ENCODE peak calls at places on chromosomes 4 and X, in four cellular contexts. A is WTC11; Q is activated CD4-positive, alpha-beta T cell treated with anti-CD3 and anti-CD28 coated beads for 1 hour; T is activated CD8-positive, alpha-beta T cell treated with anti-CD3 and anti-CD28 coated beads for 36 hours. N is an unnamed sample.

GRCh38 chr4:26410385-26411293 is 79.6 kb downstream of the CCKAR start:
- DNase-seq in A (no peak), T (peak), Q (no peak), N (peak)

GRCh38 chr4:74516321-74516720 is 71.4 kb downstream of the AREG start:
- DNase-seq in Q (no peak), T (no peak), A (no peak), N (no peak)

GRCh38 chrX:105870465-105870864 is 48.1 kb downstream of the NRK start:
- DNase-seq in T (no peak), A (no peak), Q (no peak), N (no peak)

GRCh38 chr4:89562715-89563114 is 255.1 kb upstream of the GPRIN3 start:
- DNase-seq in T (no peak), A (no peak), Q (no peak), N (no peak)

GRCh38 chrX:152588206-152588605 is 49.5 kb upstream of the GABRQ start:
- DNase-seq in A (no peak), Q (no peak), T (no peak), N (no peak)

GRCh38 chr4:140005699-140006098 is 148.3 kb downstream of the MAML3 start:
- DNase-seq in T (no peak), A (no peak), Q (no peak), N (no peak)

GRCh38 chr4:2796261-2797187 is 3.6 kb downstream of the SH3BP2 start:
- DNase-seq in Q (no peak), A (no peak), T (no peak), N (peak)

GRCh38 chr4:101039367-101039766 is 308.0 kb downstream of the PPP3CA start:
- DNase-seq in Q (no peak), A (no peak), T (peak), N (no peak)

GRCh38 chrX:154748712-154749339 is 2.1 kb downstream of the GAB3 start:
- DNase-seq in A (peak), Q (peak), T (peak), N (peak)

GRCh38 chr4:149784018-149784417 is 31.6 kb downstream of the IQCM start:
- DNase-seq in Q (no peak), A (no peak), T (no peak), N (no peak)

GRCh38 chrX:101397779-101398178 is 7.0 kb downstream of the RPL36A start:
- DNase-seq in T (no peak), A (no peak), Q (no peak), N (no peak)

GRCh38 chrX:70262952-70263567 is 3.1 kb upstream of the P2RY4 start:
- DNase-seq in Q (no peak), T (peak), A (peak), N (peak)

GRCh38 chr4:3732076-3733028 is 33.8 kb upstream of the ADRA2C start:
- DNase-seq in A (no peak), T (no peak), Q (no peak), N (no peak)

GRCh38 chrX:134634691-134635090 is 23.6 kb downstream of the PLAC1 start:
- DNase-seq in A (no peak), T (no peak), Q (no peak), N (no peak)

GRCh38 chrX:51420610-51421009 is 75.8 kb downstream of the NUDT11 start:
- DNase-seq in T (peak), A (no peak), Q (no peak), N (peak)

GRCh38 chr4:8761824-8762205 is 109.8 kb downstream of the HMX1 start:
- DNase-seq in A (peak), Q (no peak), T (no peak), N (no peak)

GRCh38 chrX:50704987-50705386 is 109.0 kb downstream of the SHROOM4 start:
- DNase-seq in A (no peak), Q (no peak), T (no peak), N (no peak)

GRCh38 chrX:115898382-115899001 is 272.1 kb upstream of the AGTR2 start:
- DNase-seq in A (no peak), Q (no peak), T (no peak), N (peak)

GRCh38 chrX:106484233-106484632 is 127.5 kb upstream of the RADX start:
- DNase-seq in Q (no peak), T (peak), A (no peak), N (no peak)

GRCh38 chrX:111086521-111087127 is 9.4 kb upstream of the PAK3 start:
- DNase-seq in A (no peak), T (no peak), Q (no peak), N (peak)

GRCh38 chrX:46687619-46688018 is 71.3 kb downstream of the SLC9A7 start:
- DNase-seq in A (no peak), Q (no peak), T (no peak), N (no peak)

GRCh38 chr4:61447918-61448317 is 247.8 kb downstream of the ADGRL3 start:
- DNase-seq in Q (no peak), T (no peak), A (no peak), N (no peak)

GRCh38 chr4:80990851-80991250 is 39.7 kb upstream of the BMP3 start:
- DNase-seq in Q (no peak), A (peak), T (no peak), N (peak)

GRCh38 chrX:1618689-1619088 is 3.8 kb downstream of the ASMT start:
- DNase-seq in T (no peak), Q (no peak), A (peak), N (peak)

GRCh38 chr4:43374352-43374751 is 481.8 kb downstream of the GRXCR1 start:
- DNase-seq in Q (no peak), T (no peak), A (no peak), N (no peak)

GRCh38 chrX:50893466-50893865 is 17.1 kb upstream of the BMP15 start:
- DNase-seq in T (no peak), A (no peak), Q (no peak), N (no peak)

GRCh38 chr4:108683479-108683878 is 33.1 kb downstream of the OSTC start:
- DNase-seq in A (no peak), Q (no peak), T (no peak), N (peak)

GRCh38 chr4:98377626-98378025 is 116.4 kb downstream of the RAP1GDS1 start:
- DNase-seq in A (no peak), T (no peak), Q (no peak), N (no peak)